ENCODE peak calls at places on chromosomes 16 and 17, in ten cellular contexts. B is AG08395; J is cardiac fibroblast; R is NCI-H1105; T is stimulated activated CD4-positive, alpha-beta T cell treated with anti-CD3 and anti-CD28 coated beads, TNF-alpha, amount 100 ng/mL, for 1 hour; V is NCI-H2081; N is Peyer's patch; D is activated CD8-positive, alpha-beta memory T cell treated with anti-CD3 and anti-CD28 coated beads for 24 hours; G is right lobe of liver; W is natural killer cell. E is an unnamed sample.

GRCh38 chr17:59533694-59534093 is 31.7 kb upstream of the DHX40 start:
- DNase-seq in B (no peak), J (no peak), R (no peak), T (no peak), V (no peak), N (no peak), D (no peak), G (no peak), W (no peak), E (no peak)

GRCh38 chr17:47205419-47205963 is 3.7 kb upstream of the MYL4 start:
- DNase-seq in B (peak; percentile 70), J (peak; percentile 71), R (no peak), T (peak; percentile 15), V (no peak), N (peak; percentile 87), D (peak; percentile 74), G (no peak), W (no peak), E (peak; percentile 20)

GRCh38 chr17:17841620-17842025 is 4.8 kb upstream of the SREBF1 start:
- DNase-seq in B (no peak), J (no peak), R (no peak), T (no peak), V (no peak), N (no peak), D (no peak), G (peak; percentile 83), W (no peak), E (no peak)

GRCh38 chr17:79079421-79080200 is 5.0 kb downstream of the ENGASE start:
- DNase-seq in B (no peak), J (no peak), R (no peak), T (no peak), V (no peak), N (no peak), D (no peak), G (peak; percentile 29), W (no peak), E (no peak)

GRCh38 chr16:66293207-66293735 is 73.2 kb upstream of the CDH5 start:
- DNase-seq in B (no peak), J (no peak), R (no peak), T (no peak), V (no peak), N (peak; percentile 27), D (peak; percentile 5), G (no peak), W (peak; percentile 6), E (no peak)

GRCh38 chr16:19227643-19228042 is 57.9 kb upstream of the CLEC19A start:
- DNase-seq in B (no peak), J (no peak), R (no peak), T (no peak), V (no peak), N (no peak), D (no peak), G (no peak), W (no peak), E (no peak)

GRCh38 chr16:51540259-51540658 is 389.2 kb upstream of the SALL1 start:
- DNase-seq in B (peak; percentile 46), J (no peak), R (no peak), T (no peak), V (no peak), N (no peak), D (no peak), G (no peak), W (no peak), E (no peak)

GRCh38 chr17:59349178-59349577 is 17.7 kb downstream of the YPEL2 start:
- DNase-seq in B (no peak), J (no peak), R (no peak), T (no peak), V (no peak), N (no peak), D (no peak), G (no peak), W (no peak), E (no peak)

GRCh38 chr17:57328109-57328882 is 72.0 kb downstream of the MSI2 start:
- DNase-seq in B (no peak), J (no peak), R (no peak), T (no peak), V (no peak), N (no peak), D (no peak), G (no peak), W (no peak), E (no peak)

GRCh38 chr17:63984651-63985386 is 12.1 kb upstream of the SCN4A start:
- DNase-seq in B (peak; percentile 94), J (peak; percentile 92), R (no peak), T (no peak), V (no peak), N (peak; percentile 65), D (peak; percentile 75), G (no peak), W (peak; percentile 58), E (peak; percentile 68)

GRCh38 chr16:53094013-53094630 is 39.3 kb downstream of the CHD9 start:
- DNase-seq in B (no peak), J (no peak), R (no peak), T (no peak), V (peak; percentile 38), N (peak; percentile 90), D (no peak), G (peak; percentile 64), W (peak; percentile 34), E (peak; percentile 3)

GRCh38 chr17:57523926-57524634 is 221.0 kb downstream of the CCDC182 start:
- DNase-seq in B (peak; percentile 62), J (peak; percentile 30), R (peak; percentile 90), T (no peak), V (no peak), N (no peak), D (no peak), G (peak; percentile 75), W (no peak), E (no peak)

E was measured in stimulated activated effector memory CD8-positive, alpha-beta T cell treated with anti-CD3 and anti-CD28 coated beads, Interleukin-12 subunit alpha, Interleukin-12 subunit beta, amount 100 ng/mL, for 72 hours.